ENCODE peak calls at places on chromosome 15, in eight cellular contexts. Q is lung, P is heart left ventricle, C is upper lobe of right lung, N is A549, Z is K562, M is pancreas, U is Panc1. W is an unnamed sample.

GRCh38 chr15:51758645-51759044 is 7.2 kb downstream of the TMOD2 start:
- ATAC-seq in C (no peak), M (peak), U (no peak), N (peak), Q (no peak), P (peak), Z (no peak), W (peak)

GRCh38 chr15:93209690-93210425 is 120.8 kb upstream of the RGMA start:
- ATAC-seq in C (no peak), P (no peak), N (no peak), Q (no peak), Z (no peak), U (no peak), M (no peak), W (no peak)

GRCh38 chr15:82663186-82663600 is 16.0 kb upstream of the CPEB1 start:
- ATAC-seq in Z (peak), U (no peak), M (peak), Q (no peak), N (no peak), P (peak), C (peak), W (no peak)

GRCh38 chr15:78265752-78266224 is 1.4 kb downstream of the DNAJA4 start:
- ATAC-seq in P (peak), U (no peak), Z (no peak), Q (no peak), N (no peak), M (peak), C (no peak), W (peak)

GRCh38 chr15:52681441-52681840 is 2.3 kb upstream of the ATOSA start:
- ATAC-seq in C (no peak), M (no peak), N (no peak), P (no peak), Z (no peak), U (no peak), Q (no peak), W (no peak)

GRCh38 chr15:100650685-100651084 is 48.3 kb downstream of the ASB7 start:
- ATAC-seq in N (no peak), P (no peak), Q (no peak), M (no peak), Z (no peak), U (no peak), C (no peak), W (no peak)

GRCh38 chr15:31483924-31484368 is 157.3 kb downstream of the KLF13 start:
- ATAC-seq in N (no peak), C (no peak), P (no peak), U (no peak), Z (no peak), M (no peak), Q (no peak), W (peak)

GRCh38 chr15:78177447-78177873 is 28.3 kb downstream of the IDH3A start:
- ATAC-seq in Q (no peak), N (peak), M (peak), P (peak), Z (peak), C (peak), U (peak), W (no peak)

GRCh38 chr15:84552896-84553295 is 47.9 kb upstream of the ZSCAN2 start:
- ATAC-seq in U (no peak), P (no peak), Z (no peak), Q (no peak), N (no peak), C (no peak), M (no peak), W (no peak)

GRCh38 chr15:66679657-66680108 is 22.4 kb upstream of the SMAD6 start:
- ATAC-seq in U (no peak), Z (peak), M (no peak), Q (no peak), N (no peak), C (no peak), P (peak), W (no peak)

GRCh38 chr15:58053236-58054153 is 12.0 kb downstream of the ALDH1A2 start:
- ATAC-seq in Z (no peak), P (no peak), N (no peak), C (no peak), U (no peak), Q (no peak), M (no peak), W (no peak)

GRCh38 chr15:88043396-88043795 is 213.1 kb downstream of the NTRK3 start:
- ATAC-seq in Q (no peak), P (no peak), C (no peak), Z (no peak), N (no peak), U (no peak), M (no peak), W (no peak)

GRCh38 chr15:63855735-63856134 is 22.0 kb upstream of the HERC1 start:
- ATAC-seq in U (no peak), M (no peak), Q (no peak), P (no peak), N (no peak), C (no peak), Z (no peak), W (no peak)

DNA sequence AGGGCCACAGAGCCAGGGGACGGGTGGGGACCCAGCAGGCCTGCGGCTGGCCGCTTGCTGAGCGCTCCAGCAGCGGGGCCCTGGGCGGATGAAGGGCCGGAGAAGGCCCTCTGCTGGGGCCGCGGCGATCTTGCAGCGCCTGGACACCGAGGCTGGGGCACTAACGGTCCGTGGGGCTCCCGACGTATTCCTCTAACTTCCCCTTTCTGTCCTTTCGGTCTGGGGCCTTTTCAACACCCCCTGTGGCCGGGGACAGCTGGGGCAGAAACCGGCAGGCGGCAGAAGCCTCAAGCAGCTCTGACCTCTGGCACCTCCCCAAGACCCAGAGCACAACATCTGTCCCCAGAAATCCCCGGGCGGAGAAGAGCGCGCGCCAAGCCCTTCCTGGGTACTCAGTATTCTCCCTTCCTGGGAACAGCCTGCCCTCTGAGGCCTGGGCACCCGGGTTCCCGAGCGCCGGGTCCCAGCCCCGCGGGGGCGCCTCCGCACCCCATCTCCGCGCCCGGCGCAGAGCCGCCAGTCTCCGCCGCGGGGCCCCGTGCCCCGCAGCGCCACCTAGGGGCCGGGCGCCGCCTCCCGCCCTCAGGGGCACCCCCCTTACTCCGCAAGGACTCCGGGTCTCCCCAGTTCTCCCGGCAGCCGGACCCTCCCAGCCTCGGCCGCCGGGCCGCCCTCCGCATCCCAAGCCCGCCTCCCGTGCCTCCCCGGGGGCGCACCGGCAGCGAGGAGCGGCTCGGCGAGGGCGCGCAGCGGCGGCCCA is 587 bp upstream of the SLCO3A1 start:
- ATAC-seq in C (peak), U (peak), Q (peak), N (peak), P (peak), Z (peak), M (peak), W (peak)
- H3K4me3 ChIP-seq in C (peak), U (peak), Q (peak), N (peak), P (peak), Z (peak), M (peak), W (peak)

DNA sequence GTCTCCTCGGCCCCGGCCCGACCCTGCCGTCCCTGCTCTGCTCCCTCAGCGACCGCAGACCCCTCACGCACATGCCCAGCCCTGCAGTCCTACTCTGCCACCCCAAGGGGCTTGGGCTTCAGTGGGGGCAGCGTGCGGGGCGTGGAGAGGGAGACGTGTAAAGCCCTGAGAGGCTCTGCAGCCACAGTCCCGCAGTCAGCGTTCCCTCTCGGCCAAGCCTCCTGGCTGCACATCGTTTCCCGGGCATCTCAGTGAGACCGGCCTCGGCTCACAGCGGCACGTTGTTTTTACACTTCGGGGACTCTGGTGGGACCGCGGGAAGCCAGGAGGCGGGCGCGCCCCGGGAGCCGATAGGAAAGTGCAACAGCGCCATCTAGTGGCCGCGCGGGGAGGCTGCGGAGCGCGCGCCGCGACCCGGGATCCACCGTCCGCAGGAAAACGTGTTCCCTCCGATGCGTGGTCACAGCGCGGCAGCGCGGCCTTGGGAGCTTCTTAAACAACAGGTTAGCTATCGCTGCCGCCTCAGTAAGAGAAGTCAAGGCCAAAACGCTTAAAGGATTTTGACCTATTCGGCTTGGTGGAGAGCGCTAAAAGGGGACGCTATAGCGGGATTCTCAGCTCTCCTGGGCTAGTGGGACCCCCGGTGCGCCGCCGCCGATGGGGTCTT is 226.8 kb upstream of the IGF1R start:
- ATAC-seq in C (peak), N (peak), U (peak), M (peak), P (peak), Q (peak), Z (peak), W (peak)
- H3K4me3 ChIP-seq in C (peak), N (peak), U (peak), M (no peak), P (peak), Q (no peak), Z (no peak), W (peak)

GRCh38 chr15:74696808-74697207 is 984 bp upstream of the EDC3 start:
- ATAC-seq in Q (no peak), N (no peak), M (no peak), P (no peak), Z (no peak), C (no peak), U (no peak), W (no peak)
- H3K4me3 ChIP-seq in Q (no peak), N (peak), M (no peak), P (peak), Z (peak), C (no peak), U (peak), W (peak)

GRCh38 chr15:44307712-44308111 is 19.2 kb downstream of the GOLM2 start:
- ATAC-seq in U (no peak), C (no peak), Z (no peak), Q (no peak), M (no peak), P (no peak), N (no peak), W (no peak)
- H3K4me3 ChIP-seq in U (no peak), C (no peak), Z (no peak), Q (no peak), M (no peak), P (no peak), N (no peak), W (no peak)

DNA sequence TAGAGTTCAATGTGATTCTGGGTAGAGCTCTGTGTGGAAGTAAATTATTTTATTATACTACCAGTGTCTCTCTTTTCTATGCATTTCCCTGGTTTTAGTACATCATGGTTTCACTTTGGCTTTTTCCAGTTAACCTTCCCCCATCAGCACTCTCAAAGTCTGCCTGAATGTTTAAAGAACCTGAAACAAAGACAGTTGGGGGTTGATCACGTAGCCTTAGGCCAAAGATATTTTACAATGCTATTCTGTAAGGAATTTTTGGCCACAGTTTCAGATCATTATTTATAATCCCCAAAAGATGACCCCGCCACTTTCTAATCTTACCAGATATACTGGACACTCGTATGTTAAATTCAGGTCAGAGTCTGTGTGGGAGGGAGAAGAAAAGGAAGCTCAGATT is 156.3 kb upstream of the TMC3 start:
- ATAC-seq in N (no peak), M (no peak), U (no peak), P (no peak), C (no peak), Q (no peak), Z (no peak), W (no peak)
- H3K4me3 ChIP-seq in N (no peak), M (no peak), U (no peak), P (no peak), C (no peak), Q (no peak), Z (no peak), W (no peak)

DNA sequence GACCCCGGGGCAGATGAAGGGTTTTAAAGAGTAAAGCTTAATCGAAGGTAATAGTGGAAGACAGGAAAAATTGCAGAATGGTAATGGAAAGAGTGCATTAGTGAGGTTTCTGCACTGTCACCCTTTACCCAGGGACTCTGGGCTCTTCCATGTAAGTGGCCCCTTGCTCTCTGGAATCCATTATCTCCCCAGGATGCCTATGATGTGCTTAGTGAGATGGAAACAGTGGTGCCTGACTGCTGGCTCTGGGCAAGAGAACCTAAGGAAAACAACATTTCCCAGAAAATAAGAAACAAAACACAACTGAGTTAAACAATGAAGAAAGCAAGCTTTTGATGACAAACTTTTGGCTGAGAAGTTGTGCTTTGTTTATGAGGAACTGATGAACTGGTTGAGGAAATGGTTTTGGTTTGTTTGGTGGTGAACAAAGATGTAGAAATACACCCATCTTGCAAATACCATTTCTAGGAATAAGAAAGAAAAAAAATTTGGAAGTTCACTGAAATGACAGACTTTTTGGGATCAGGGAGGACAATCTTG is 119.9 kb upstream of the RASGRP1 start:
- ATAC-seq in N (no peak), M (no peak), U (no peak), Z (no peak), Q (no peak), P (no peak), C (no peak), W (no peak)
- H3K4me3 ChIP-seq in N (no peak), M (no peak), U (no peak), Z (no peak), Q (no peak), P (no peak), C (no peak), W (no peak)

DNA sequence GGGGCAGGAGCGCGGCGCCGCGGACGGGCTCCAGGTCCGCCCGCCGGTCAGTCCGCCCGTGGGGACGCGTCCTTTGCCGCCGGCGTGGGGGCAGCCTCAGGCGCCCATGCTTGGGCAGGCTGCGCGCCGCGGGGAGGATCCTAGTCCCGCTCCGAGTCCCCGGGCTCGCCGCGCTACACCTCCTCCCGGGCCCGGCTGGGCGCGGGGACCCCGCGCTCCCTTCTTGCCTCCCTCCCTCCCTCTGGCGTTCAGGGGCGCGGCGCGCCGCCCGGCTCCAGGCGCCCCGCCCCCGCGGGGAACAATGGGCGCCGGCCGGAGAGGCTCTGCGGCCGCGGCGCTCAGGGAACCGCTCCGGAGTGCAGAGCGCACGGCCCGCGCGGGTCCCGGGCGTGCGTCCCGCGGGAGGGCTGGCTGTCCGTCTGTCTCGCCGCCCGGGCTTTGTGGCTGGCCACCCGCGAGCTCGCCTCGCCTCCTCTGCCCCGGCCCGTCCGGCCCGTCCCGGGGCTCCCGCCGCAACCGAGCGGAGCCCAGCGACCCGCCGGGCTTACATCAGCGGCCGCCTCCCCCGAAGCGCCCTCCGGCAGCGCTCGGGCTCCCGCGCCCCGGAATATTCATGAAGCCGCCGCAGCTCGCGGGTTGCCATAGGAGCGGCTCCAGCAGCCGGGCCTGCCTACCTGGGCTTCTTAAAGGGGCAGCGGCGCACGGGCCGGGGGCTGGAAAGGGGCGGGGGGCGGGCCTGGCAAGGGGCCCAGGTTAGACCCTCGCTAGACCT is at the start of gene HCN4:
- ATAC-seq in M (peak), U (peak), P (peak), C (no peak), Q (no peak), N (peak), Z (no peak), W (no peak)
- H3K4me3 ChIP-seq in M (peak), U (peak), P (peak), C (peak), Q (peak), N (peak), Z (no peak), W (no peak)

DNA sequence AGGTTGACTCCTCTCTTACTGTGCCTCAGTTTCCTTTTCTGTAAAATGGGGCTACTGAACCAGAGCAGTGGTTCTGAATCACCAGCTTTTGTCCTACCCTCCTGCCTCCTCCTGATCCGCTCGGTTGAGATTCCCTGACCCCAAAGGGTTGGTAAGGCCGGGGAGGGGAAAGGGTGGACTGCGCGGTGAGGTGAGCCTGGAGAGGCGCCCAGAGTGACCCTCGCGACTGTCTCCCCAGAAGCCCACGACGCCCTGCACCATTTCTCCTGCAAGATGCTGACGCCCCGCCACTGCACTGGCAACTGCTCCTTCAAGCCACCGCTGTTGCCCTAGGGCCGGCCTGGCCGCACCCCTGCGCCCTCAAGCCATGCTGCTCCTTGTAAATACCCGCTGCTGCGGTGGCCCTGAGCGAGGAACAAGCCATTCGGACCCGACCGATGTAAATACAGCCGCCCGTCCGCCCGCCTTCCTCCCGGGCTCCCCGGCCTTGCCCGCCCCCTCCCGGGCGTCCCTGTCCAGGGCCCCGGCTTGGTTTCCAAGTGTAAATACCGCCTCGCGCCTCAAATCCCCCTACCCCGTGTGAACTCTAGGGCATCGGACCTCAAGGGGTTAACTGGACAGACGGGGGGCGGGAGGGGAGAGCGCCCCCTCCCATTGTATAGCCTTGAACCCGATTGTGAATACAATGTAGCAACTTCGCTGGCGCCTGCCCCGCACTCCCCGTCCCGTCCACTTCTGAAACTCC is 6.2 kb downstream of the RNU6-1 start:
- ATAC-seq in C (peak), N (peak), M (peak), Z (peak), U (peak), P (peak), Q (peak), W (no peak)
- H3K4me3 ChIP-seq in C (peak), N (peak), M (no peak), Z (peak), U (peak), P (peak), Q (no peak), W (no peak)

GRCh38 chr15:85771276-85771675 is 23.4 kb downstream of the KLHL25 start:
- ATAC-seq in U (no peak), M (peak), C (no peak), N (no peak), P (no peak), Q (no peak), Z (no peak), W (no peak)

GRCh38 chr15:85773249-85773648 is 21.5 kb downstream of the KLHL25 start:
- ATAC-seq in N (no peak), C (no peak), Q (no peak), P (no peak), Z (no peak), M (no peak), U (no peak), W (no peak)

GRCh38 chr15:85770722-85771041 is 24.0 kb downstream of the KLHL25 start:
- ATAC-seq in Q (no peak), M (no peak), P (no peak), Z (no peak), N (no peak), C (no peak), U (no peak), W (no peak)

GRCh38 chr15:85772668-85773067 is 22.1 kb downstream of the KLHL25 start:
- ATAC-seq in Z (no peak), P (peak), M (peak), Q (no peak), C (no peak), U (no peak), N (no peak), W (no peak)

DNA sequence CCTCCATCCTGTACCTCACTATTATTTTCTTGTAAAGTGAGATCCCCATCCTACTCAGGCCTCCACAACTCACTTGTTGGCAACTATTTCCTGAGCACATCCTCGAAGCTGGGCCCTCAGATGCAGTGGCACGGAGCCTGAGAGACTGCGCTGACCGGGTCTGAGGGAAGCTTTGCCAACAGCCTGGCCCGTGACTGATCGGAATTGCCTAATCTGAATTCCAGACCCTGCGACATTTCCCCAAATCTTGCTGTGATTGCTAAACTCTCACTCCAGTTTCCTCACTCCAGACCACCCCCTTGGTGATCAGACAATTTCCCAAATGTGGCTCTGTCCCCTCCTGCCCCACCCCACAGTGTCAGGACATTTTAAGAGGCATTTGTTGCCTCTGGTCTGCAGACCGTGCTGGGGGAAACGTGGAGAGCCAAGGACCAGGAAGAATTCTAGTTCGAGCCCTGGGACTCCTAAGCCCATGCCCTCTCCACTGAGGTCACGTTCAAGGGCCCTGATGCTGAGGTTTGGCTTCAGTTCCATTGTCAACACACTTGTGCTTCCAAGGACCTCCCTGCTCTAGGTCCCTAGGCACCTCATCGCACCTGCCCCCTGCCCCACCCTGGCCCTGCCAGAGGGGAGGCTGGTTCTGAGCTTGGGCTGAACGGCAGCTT is 22.8 kb downstream of the KLHL25 start:
- ATAC-seq in P (peak), Q (peak), N (no peak), Z (no peak), M (peak), C (peak), U (no peak), W (peak)
- H3K4me3 ChIP-seq in P (no peak), Q (no peak), N (no peak), Z (no peak), M (no peak), C (no peak), U (no peak), W (no peak)

W was measured in gastroesophageal sphincter.